ENCODE peak calls at places on chromosomes 2 and 18, in seven cellular contexts. One of them, this sample, is unnamed.

GRCh38 chr18:51235011-51235789 is 37.7 kb upstream of the MEX3C start:
- DNase-seq in thyroid gland: no peak
- DNase-seq in iPS-NIHi11: peak
- DNase-seq in memory B cell: no peak
- DNase-seq in naive thymus-derived CD4-positive, alpha-beta T cell: peak
- DNase-seq in Kasumi-1: peak
- DNase-seq in retina: peak
- DNase-seq in this sample: no peak

GRCh38 chr18:46609048-46609447 is 48.0 kb downstream of the LOXHD1 start:
- DNase-seq in retina: no peak
- DNase-seq in naive thymus-derived CD4-positive, alpha-beta T cell: no peak
- DNase-seq in Kasumi-1: no peak
- DNase-seq in memory B cell: no peak
- DNase-seq in iPS-NIHi11: no peak
- DNase-seq in thyroid gland: no peak
- DNase-seq in this sample: no peak

GRCh38 chr2:39033980-39034379 is 86.9 kb downstream of the SOS1 start:
- DNase-seq in memory B cell: no peak
- DNase-seq in retina: no peak
- DNase-seq in iPS-NIHi11: no peak
- DNase-seq in naive thymus-derived CD4-positive, alpha-beta T cell: no peak
- DNase-seq in thyroid gland: no peak
- DNase-seq in Kasumi-1: no peak
- DNase-seq in this sample: no peak

GRCh38 chr18:21177742-21178305 is 64.2 kb upstream of the GREB1L start:
- DNase-seq in iPS-NIHi11: no peak
- DNase-seq in memory B cell: no peak
- DNase-seq in thyroid gland: no peak
- DNase-seq in retina: no peak
- DNase-seq in Kasumi-1: no peak
- DNase-seq in naive thymus-derived CD4-positive, alpha-beta T cell: no peak
- DNase-seq in this sample: no peak

GRCh38 chr2:208783184-208783583 is 376.6 kb downstream of the PTH2R start:
- DNase-seq in naive thymus-derived CD4-positive, alpha-beta T cell: no peak
- DNase-seq in thyroid gland: no peak
- DNase-seq in retina: no peak
- DNase-seq in iPS-NIHi11: no peak
- DNase-seq in memory B cell: no peak
- DNase-seq in Kasumi-1: no peak
- DNase-seq in this sample: no peak

GRCh38 chr2:238422285-238422684 is 4.4 kb upstream of the ASB1 start:
- DNase-seq in memory B cell: no peak
- DNase-seq in Kasumi-1: no peak
- DNase-seq in thyroid gland: no peak
- DNase-seq in naive thymus-derived CD4-positive, alpha-beta T cell: no peak
- DNase-seq in iPS-NIHi11: no peak
- DNase-seq in retina: no peak
- DNase-seq in this sample: no peak

GRCh38 chr2:195490304-195490703 is 166.7 kb upstream of the SLC39A10 start:
- DNase-seq in naive thymus-derived CD4-positive, alpha-beta T cell: no peak
- DNase-seq in thyroid gland: no peak
- DNase-seq in memory B cell: no peak
- DNase-seq in Kasumi-1: peak
- DNase-seq in retina: no peak
- DNase-seq in iPS-NIHi11: no peak
- DNase-seq in this sample: no peak

GRCh38 chr2:100789361-100789760 is 30.6 kb upstream of the NPAS2 start:
- DNase-seq in memory B cell: no peak
- DNase-seq in naive thymus-derived CD4-positive, alpha-beta T cell: no peak
- DNase-seq in thyroid gland: no peak
- DNase-seq in iPS-NIHi11: no peak
- DNase-seq in Kasumi-1: no peak
- DNase-seq in retina: no peak
- DNase-seq in this sample: no peak

GRCh38 chr2:68448671-68449394 is 18.3 kb downstream of the FBXO48 start:
- DNase-seq in iPS-NIHi11: no peak
- DNase-seq in Kasumi-1: no peak
- DNase-seq in naive thymus-derived CD4-positive, alpha-beta T cell: no peak
- DNase-seq in thyroid gland: peak
- DNase-seq in memory B cell: no peak
- DNase-seq in retina: peak
- DNase-seq in this sample: no peak

GRCh38 chr2:171824086-171824485 is 70.0 kb downstream of the SLC25A12 start:
- DNase-seq in retina: no peak
- DNase-seq in Kasumi-1: peak
- DNase-seq in thyroid gland: no peak
- DNase-seq in memory B cell: no peak
- DNase-seq in iPS-NIHi11: no peak
- DNase-seq in naive thymus-derived CD4-positive, alpha-beta T cell: no peak
- DNase-seq in this sample: no peak

GRCh38 chr18:13369756-13370510 is 151.4 kb downstream of the LDLRAD4 start:
- DNase-seq in naive thymus-derived CD4-positive, alpha-beta T cell: no peak
- DNase-seq in Kasumi-1: no peak
- DNase-seq in retina: no peak
- DNase-seq in thyroid gland: no peak
- DNase-seq in iPS-NIHi11: no peak
- DNase-seq in memory B cell: no peak
- DNase-seq in this sample: no peak

GRCh38 chr18:55763298-55763697 is 175.3 kb upstream of the TCF4 start:
- DNase-seq in iPS-NIHi11: no peak
- DNase-seq in naive thymus-derived CD4-positive, alpha-beta T cell: no peak
- DNase-seq in retina: no peak
- DNase-seq in memory B cell: no peak
- DNase-seq in Kasumi-1: no peak
- DNase-seq in thyroid gland: no peak
- DNase-seq in this sample: no peak